ENCODE peak calls at places on chromosomes 1 and 21, in six cellular contexts. One of them, this sample, is unnamed. For H3K4me1, the result is how much of the 10 kb centered on the place peaks cover.

GRCh38 chr1:185315364-185316108 is 1.5 kb downstream of the IVNS1ABP start:
- DNase-seq in MM.1S: no peak
- DNase-seq in cardiac muscle cell: no peak
- DNase-seq in endodermal cell: no peak
- DNase-seq in HAP-1: peak
- DNase-seq in aorta: no peak
- DNase-seq in this sample: no peak

GRCh38 chr1:154925335-154926170 is 11.0 kb downstream of the PMVK start:
- DNase-seq in MM.1S: no peak
- DNase-seq in cardiac muscle cell: no peak
- DNase-seq in endodermal cell: no peak
- DNase-seq in HAP-1: no peak
- DNase-seq in aorta: no peak
- DNase-seq in this sample: no peak

GRCh38 chr1:19427087-19427781 is 58.1 kb downstream of the CAPZB start:
- DNase-seq in MM.1S: no peak
- DNase-seq in cardiac muscle cell: no peak
- DNase-seq in endodermal cell: no peak
- DNase-seq in HAP-1: peak
- DNase-seq in aorta: no peak
- DNase-seq in this sample: no peak

GRCh38 chr1:234844479-234845031 is 234.6 kb upstream of the IRF2BP2 start:
- DNase-seq in MM.1S: peak
- DNase-seq in cardiac muscle cell: no peak
- DNase-seq in endodermal cell: peak
- DNase-seq in HAP-1: no peak
- DNase-seq in aorta: no peak
- DNase-seq in this sample: no peak

GRCh38 chr1:231836227-231836893 is 209.8 kb downstream of the DISC1 start:
- DNase-seq in MM.1S: no peak
- DNase-seq in cardiac muscle cell: no peak
- DNase-seq in endodermal cell: peak
- DNase-seq in HAP-1: no peak
- DNase-seq in aorta: no peak
- DNase-seq in this sample: no peak

GRCh38 chr1:31295874-31296485 is 608 bp downstream of the SNRNP40 start:
- DNase-seq in MM.1S: no peak
- DNase-seq in cardiac muscle cell: no peak
- DNase-seq in endodermal cell: no peak
- DNase-seq in HAP-1: no peak
- DNase-seq in aorta: no peak
- DNase-seq in this sample: peak

GRCh38 chr1:109314805-109315204 is 8.0 kb upstream of the MYBPHL start:
- DNase-seq in MM.1S: no peak
- DNase-seq in cardiac muscle cell: peak
- DNase-seq in endodermal cell: no peak
- DNase-seq in HAP-1: no peak
- DNase-seq in aorta: no peak
- DNase-seq in this sample: no peak

GRCh38 chr1:25697426-25698220 is 81.0 kb downstream of the MAN1C1 start:
- DNase-seq in MM.1S: no peak
- DNase-seq in cardiac muscle cell: no peak
- DNase-seq in endodermal cell: peak
- DNase-seq in HAP-1: no peak
- DNase-seq in aorta: no peak
- DNase-seq in this sample: peak

GRCh38 chr1:204506091-204506968 is 9.9 kb upstream of the MDM4 start:
- DNase-seq in MM.1S: peak
- DNase-seq in cardiac muscle cell: peak
- DNase-seq in endodermal cell: peak
- DNase-seq in HAP-1: peak
- DNase-seq in aorta: peak
- DNase-seq in this sample: peak

GRCh38 chr1:199404191-199404590 is 623.3 kb upstream of the NR5A2 start:
- DNase-seq in MM.1S: no peak
- DNase-seq in cardiac muscle cell: no peak
- DNase-seq in endodermal cell: no peak
- DNase-seq in HAP-1: no peak
- DNase-seq in aorta: no peak
- DNase-seq in this sample: no peak

GRCh38 chr1:4130096-4130495 is 230.0 kb upstream of the C1orf174 start:
- DNase-seq in MM.1S: no peak
- DNase-seq in cardiac muscle cell: no peak
- DNase-seq in endodermal cell: no peak
- DNase-seq in HAP-1: no peak
- DNase-seq in aorta: peak
- DNase-seq in this sample: no peak

GRCh38 chr21:42010507-42011493 is 640 bp upstream of the ZBTB21 start:
- DNase-seq in MM.1S: peak
- DNase-seq in cardiac muscle cell: peak
- DNase-seq in endodermal cell: peak
- DNase-seq in HAP-1: no peak
- DNase-seq in aorta: peak
- DNase-seq in this sample: peak

GRCh38 chr1:70034403-70034802 is 171.0 kb downstream of the LRRC40 start:
- DNase-seq in MM.1S: no peak
- DNase-seq in cardiac muscle cell: peak
- DNase-seq in endodermal cell: peak
- DNase-seq in HAP-1: peak
- DNase-seq in aorta: no peak
- DNase-seq in this sample: no peak

GRCh38 chr1:239125027-239125426 is 261.3 kb upstream of the CHRM3 start:
- DNase-seq in MM.1S: no peak
- DNase-seq in cardiac muscle cell: peak
- DNase-seq in endodermal cell: peak
- DNase-seq in HAP-1: no peak
- DNase-seq in aorta: no peak
- DNase-seq in this sample: no peak

GRCh38 chr1:44835738-44836675 is 7.0 kb downstream of the PTCH2 start:
- DNase-seq in MM.1S: peak
- DNase-seq in cardiac muscle cell: peak
- DNase-seq in endodermal cell: peak
- DNase-seq in HAP-1: peak
- DNase-seq in aorta: peak
- DNase-seq in this sample: peak

GRCh38 chr1:202834771-202835547 is 24.2 kb downstream of the PCAT6 start:
- DNase-seq in MM.1S: no peak
- DNase-seq in cardiac muscle cell: no peak
- DNase-seq in endodermal cell: no peak
- DNase-seq in HAP-1: no peak
- DNase-seq in aorta: no peak
- DNase-seq in this sample: no peak

GRCh38 chr1:202831906-202832305 is 21.2 kb downstream of the PCAT6 start:
- DNase-seq in MM.1S: no peak
- DNase-seq in cardiac muscle cell: no peak
- DNase-seq in endodermal cell: no peak
- DNase-seq in HAP-1: no peak
- DNase-seq in aorta: no peak
- DNase-seq in this sample: no peak

GRCh38 chr1:202837746-202838145 is 27.0 kb downstream of the PCAT6 start:
- DNase-seq in MM.1S: no peak
- DNase-seq in cardiac muscle cell: no peak
- DNase-seq in endodermal cell: no peak
- DNase-seq in HAP-1: no peak
- DNase-seq in aorta: no peak
- DNase-seq in this sample: no peak

GRCh38 chr1:202836616-202837403 is 26.1 kb downstream of the PCAT6 start:
- DNase-seq in MM.1S: no peak
- DNase-seq in cardiac muscle cell: no peak
- DNase-seq in endodermal cell: no peak
- DNase-seq in HAP-1: no peak
- DNase-seq in aorta: peak
- DNase-seq in this sample: no peak

GRCh38 chr1:202835548-202836072 is 24.9 kb downstream of the PCAT6 start:
- DNase-seq in MM.1S: no peak
- DNase-seq in cardiac muscle cell: no peak
- DNase-seq in endodermal cell: peak
- DNase-seq in HAP-1: no peak
- DNase-seq in aorta: no peak
- DNase-seq in this sample: no peak
- H3K4me1 ChIP-seq in MM.1S: under half
- H3K4me1 ChIP-seq in cardiac muscle cell: under half
- H3K4me1 ChIP-seq in endodermal cell: under half
- H3K4me1 ChIP-seq in HAP-1: under half
- H3K4me1 ChIP-seq in aorta: under half
- H3K4me1 ChIP-seq in this sample: under half

GRCh38 chr1:13583592-13583963 is at the start of gene PDPN:
- DNase-seq in MM.1S: no peak
- DNase-seq in cardiac muscle cell: peak
- DNase-seq in endodermal cell: peak
- DNase-seq in HAP-1: peak
- DNase-seq in aorta: peak
- DNase-seq in this sample: no peak
- H3K4me3 ChIP-seq in MM.1S: no peak
- H3K4me3 ChIP-seq in cardiac muscle cell: peak
- H3K4me3 ChIP-seq in endodermal cell: peak
- H3K4me3 ChIP-seq in HAP-1: peak
- H3K4me3 ChIP-seq in aorta: no peak
- H3K4me3 ChIP-seq in this sample: no peak

DNA sequence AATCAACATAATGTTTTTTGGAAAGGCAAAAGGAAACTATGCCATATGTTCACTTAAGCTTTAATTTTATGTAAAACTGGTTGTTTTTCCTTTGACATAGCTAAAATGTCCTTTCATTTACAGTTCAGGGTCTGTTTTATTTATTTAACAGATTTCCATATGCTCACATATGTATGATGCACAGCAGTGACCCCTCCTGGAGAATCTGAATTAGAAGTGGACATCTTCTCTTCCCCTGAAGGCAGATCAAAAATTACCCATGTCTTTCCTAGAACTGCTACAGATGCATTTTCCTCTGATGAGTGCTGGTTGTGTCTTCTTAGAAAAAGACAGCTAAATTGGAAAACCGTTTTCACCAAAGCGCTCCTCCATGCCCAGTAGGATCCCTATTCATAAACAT is 143.6 kb upstream of the USH2A start:
- DNase-seq in MM.1S: peak
- DNase-seq in cardiac muscle cell: peak
- DNase-seq in endodermal cell: no peak
- DNase-seq in HAP-1: no peak
- DNase-seq in aorta: no peak
- DNase-seq in this sample: no peak
- H3K4me1 ChIP-seq in MM.1S: under half
- H3K4me1 ChIP-seq in cardiac muscle cell: under half
- H3K4me1 ChIP-seq in endodermal cell: under half
- H3K4me1 ChIP-seq in HAP-1: under half
- H3K4me1 ChIP-seq in aorta: under half
- H3K4me1 ChIP-seq in this sample: under half

DNA sequence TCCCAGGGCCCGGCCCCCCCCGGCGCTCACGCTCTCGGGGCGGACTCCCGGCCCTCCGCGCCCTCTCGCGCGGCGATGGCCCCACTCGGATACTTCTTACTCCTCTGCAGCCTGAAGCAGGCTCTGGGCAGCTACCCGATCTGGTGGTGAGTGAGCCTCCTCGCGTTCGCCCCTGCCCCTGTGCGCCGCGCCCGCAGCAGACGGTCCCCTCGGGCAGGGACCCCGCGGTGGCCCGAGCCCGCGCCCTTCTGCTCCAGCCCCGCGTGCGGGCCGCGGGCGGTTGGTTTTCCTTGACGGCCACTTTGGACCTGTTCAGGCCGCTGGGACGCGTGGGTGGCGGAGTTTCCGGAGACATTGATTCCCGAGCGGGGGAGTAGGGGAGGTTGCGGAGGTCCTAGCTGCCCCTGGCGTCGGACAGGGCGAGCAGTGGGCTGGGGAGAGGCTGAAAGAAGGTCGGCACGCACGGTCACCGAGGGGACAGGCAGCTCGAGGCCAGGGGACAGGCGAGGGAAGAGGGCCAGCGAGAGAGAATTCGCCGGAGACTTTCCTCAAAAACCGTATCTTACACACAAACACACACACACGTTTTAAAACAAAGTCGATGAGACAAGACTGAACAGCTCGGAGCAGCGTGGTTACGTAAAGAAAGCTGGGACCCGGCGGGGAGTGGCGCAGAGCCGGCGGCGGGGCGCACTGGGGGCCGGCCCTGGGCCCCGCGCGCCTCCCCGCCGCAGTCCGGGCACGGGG is 429 bp downstream of the WNT3A start:
- DNase-seq in MM.1S: no peak
- DNase-seq in cardiac muscle cell: peak
- DNase-seq in endodermal cell: peak
- DNase-seq in HAP-1: no peak
- DNase-seq in aorta: no peak
- DNase-seq in this sample: no peak
- H3K4me3 ChIP-seq in MM.1S: no peak
- H3K4me3 ChIP-seq in cardiac muscle cell: peak
- H3K4me3 ChIP-seq in endodermal cell: peak
- H3K4me3 ChIP-seq in HAP-1: no peak
- H3K4me3 ChIP-seq in aorta: no peak
- H3K4me3 ChIP-seq in this sample: no peak

GRCh38 chr1:9193226-9193625 is 41.3 kb upstream of the H6PD start:
- DNase-seq in MM.1S: no peak
- DNase-seq in cardiac muscle cell: peak
- DNase-seq in endodermal cell: no peak
- DNase-seq in HAP-1: no peak
- DNase-seq in aorta: no peak
- DNase-seq in this sample: no peak

GRCh38 chr1:9195651-9196050 is 38.9 kb upstream of the H6PD start:
- DNase-seq in MM.1S: no peak
- DNase-seq in cardiac muscle cell: no peak
- DNase-seq in endodermal cell: no peak
- DNase-seq in HAP-1: no peak
- DNase-seq in aorta: no peak
- DNase-seq in this sample: no peak

GRCh38 chr1:9192578-9192977 is 42.0 kb upstream of the H6PD start:
- DNase-seq in MM.1S: no peak
- DNase-seq in cardiac muscle cell: no peak
- DNase-seq in endodermal cell: no peak
- DNase-seq in HAP-1: no peak
- DNase-seq in aorta: no peak
- DNase-seq in this sample: no peak

GRCh38 chr1:9196129-9197040 is 38.2 kb upstream of the H6PD start:
- DNase-seq in MM.1S: peak
- DNase-seq in cardiac muscle cell: peak
- DNase-seq in endodermal cell: peak
- DNase-seq in HAP-1: peak
- DNase-seq in aorta: peak
- DNase-seq in this sample: peak

DNA sequence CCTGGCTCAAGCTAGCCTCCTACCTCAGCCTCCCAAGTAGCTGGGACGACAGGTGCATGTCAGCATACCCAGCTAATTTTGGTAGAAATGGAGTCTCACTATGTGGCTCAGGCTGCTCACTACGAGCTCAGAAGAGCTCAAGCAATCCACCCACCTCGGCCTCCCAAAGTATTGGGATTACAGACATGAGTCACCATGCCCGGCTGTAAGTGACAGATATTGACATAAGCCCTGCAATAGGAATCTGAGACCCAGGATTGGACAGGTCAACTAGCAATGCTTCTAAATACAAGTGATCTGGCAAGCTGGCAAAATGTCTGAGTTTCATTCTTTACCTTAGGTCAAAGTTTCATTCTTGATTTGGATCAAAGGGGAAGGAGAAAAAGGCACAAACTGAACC is 40.5 kb upstream of the H6PD start:
- DNase-seq in MM.1S: no peak
- DNase-seq in cardiac muscle cell: no peak
- DNase-seq in endodermal cell: no peak
- DNase-seq in HAP-1: no peak
- DNase-seq in aorta: no peak
- DNase-seq in this sample: no peak
- H3K4me1 ChIP-seq in MM.1S: under half
- H3K4me1 ChIP-seq in cardiac muscle cell: under half
- H3K4me1 ChIP-seq in endodermal cell: under half
- H3K4me1 ChIP-seq in HAP-1: under half
- H3K4me1 ChIP-seq in aorta: under half
- H3K4me1 ChIP-seq in this sample: under half

GRCh38 chr21:36859744-36860501 is 106.5 kb downstream of the HLCS start:
- DNase-seq in MM.1S: peak
- DNase-seq in cardiac muscle cell: peak
- DNase-seq in endodermal cell: peak
- DNase-seq in HAP-1: peak
- DNase-seq in aorta: peak
- DNase-seq in this sample: no peak
- H3K4me3 ChIP-seq in MM.1S: no peak
- H3K4me3 ChIP-seq in cardiac muscle cell: no peak
- H3K4me3 ChIP-seq in endodermal cell: no peak
- H3K4me3 ChIP-seq in HAP-1: no peak
- H3K4me3 ChIP-seq in aorta: no peak
- H3K4me3 ChIP-seq in this sample: peak